ENCODE peak calls at places on chromosomes 6 and 20, in six cellular contexts. H, V, U, L, M and B are unnamed samples. For H3K27me3, the result is how much of the 10 kb centered on the place peaks cover.

GRCh38 chr6:40788661-40789111 is 201.5 kb upstream of the LRFN2 start:
- DNase-seq in H (no peak), V (no peak), U (peak), L (no peak), M (no peak), B (no peak)

GRCh38 chr6:162056745-162057144 is 670.8 kb downstream of the PRKN start:
- DNase-seq in H (no peak), V (no peak), U (no peak), L (no peak), M (peak), B (no peak)

GRCh38 chr6:31086788-31087440 is 25.5 kb downstream of the C6orf15 start:
- DNase-seq in H (peak), V (no peak), U (no peak), L (no peak), M (no peak), B (no peak)

GRCh38 chr6:109506841-109507240 is 23.8 kb upstream of the ZBTB24 start:
- DNase-seq in H (no peak), V (no peak), U (no peak), L (no peak), M (no peak), B (no peak)

GRCh38 chr6:4999586-4999985 is 4.3 kb downstream of the RPP40 start:
- DNase-seq in H (no peak), V (no peak), U (no peak), L (no peak), M (no peak), B (no peak)

GRCh38 chr6:135166515-135166914 is 14.6 kb upstream of the MYB start:
- DNase-seq in H (no peak), V (no peak), U (no peak), L (no peak), M (no peak), B (no peak)

GRCh38 chr6:67683960-67684359 is 951.1 kb upstream of the ADGRB3 start:
- DNase-seq in H (no peak), V (no peak), U (no peak), L (no peak), M (no peak), B (no peak)

GRCh38 chr6:131694832-131695426 is 6.3 kb downstream of the OR2A4 start:
- DNase-seq in H (peak), V (no peak), U (peak), L (peak), M (peak), B (no peak)

GRCh38 chr6:142153230-142153629 is 6.2 kb downstream of the VTA1 start:
- DNase-seq in H (no peak), V (no peak), U (no peak), L (no peak), M (no peak), B (no peak)

GRCh38 chr6:113855500-113856010 is 1.6 kb upstream of the MARCKS start:
- DNase-seq in H (no peak), V (no peak), U (peak), L (no peak), M (no peak), B (no peak)

GRCh38 chr20:8356850-8357249 is 224.8 kb downstream of the PLCB1 start:
- DNase-seq in H (no peak), V (no peak), U (no peak), L (no peak), M (no peak), B (no peak)

GRCh38 chr6:89291256-89291819 is 23.8 kb downstream of the GABRR2 start:
- DNase-seq in H (no peak), V (no peak), U (no peak), L (no peak), M (no peak), B (no peak)
- H3K27me3 ChIP-seq in H (under half), V (under half), U (under half), L (under half), M (under half), B (under half)

DNA sequence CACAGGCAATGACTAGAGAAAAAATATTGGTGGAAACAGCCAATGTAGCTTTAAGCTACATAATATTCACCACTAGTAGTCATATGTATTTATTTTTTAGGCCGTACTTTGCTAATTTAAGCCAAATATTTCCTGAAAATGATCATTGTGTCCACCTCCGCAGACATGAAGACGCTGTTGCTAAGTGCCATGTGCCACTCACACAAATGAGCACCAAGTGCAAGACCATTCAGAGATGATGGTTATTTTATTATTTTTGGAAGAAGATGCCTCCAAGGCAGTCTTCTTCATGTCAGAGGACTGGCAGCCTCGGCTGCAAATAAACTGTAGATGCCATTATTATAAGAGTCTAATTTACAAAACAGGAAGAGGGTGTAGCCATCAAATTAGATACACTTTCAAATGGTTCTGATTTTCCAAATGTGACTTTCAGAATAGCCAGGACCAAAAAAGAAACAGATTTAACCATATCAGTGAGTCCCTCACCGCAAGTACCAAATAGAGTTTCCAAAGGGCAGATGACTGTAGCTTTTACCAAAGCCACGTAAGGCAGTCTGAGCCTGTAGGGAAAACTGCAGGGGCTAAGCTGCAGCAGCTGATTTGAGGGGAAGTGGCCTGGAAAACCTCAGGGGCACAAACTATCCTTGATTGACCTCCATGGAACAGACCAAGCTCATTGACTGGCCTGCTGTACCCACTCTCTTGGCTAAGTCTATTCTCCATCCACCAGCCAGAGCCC is 13.3 kb downstream of the CYP24A1 start:
- DNase-seq in H (no peak), V (no peak), U (no peak), L (no peak), M (no peak), B (no peak)
- H3K27me3 ChIP-seq in H (under half), V (under half), U (half or more), L (under half), M (under half), B (under half)

GRCh38 chr20:32622585-32623468 is 37.7 kb upstream of the NOL4L start:
- DNase-seq in H (no peak), V (no peak), U (no peak), L (no peak), M (no peak), B (no peak)
- H3K27me3 ChIP-seq in H (under half), V (under half), U (under half), L (under half), M (under half), B (under half)

DNA sequence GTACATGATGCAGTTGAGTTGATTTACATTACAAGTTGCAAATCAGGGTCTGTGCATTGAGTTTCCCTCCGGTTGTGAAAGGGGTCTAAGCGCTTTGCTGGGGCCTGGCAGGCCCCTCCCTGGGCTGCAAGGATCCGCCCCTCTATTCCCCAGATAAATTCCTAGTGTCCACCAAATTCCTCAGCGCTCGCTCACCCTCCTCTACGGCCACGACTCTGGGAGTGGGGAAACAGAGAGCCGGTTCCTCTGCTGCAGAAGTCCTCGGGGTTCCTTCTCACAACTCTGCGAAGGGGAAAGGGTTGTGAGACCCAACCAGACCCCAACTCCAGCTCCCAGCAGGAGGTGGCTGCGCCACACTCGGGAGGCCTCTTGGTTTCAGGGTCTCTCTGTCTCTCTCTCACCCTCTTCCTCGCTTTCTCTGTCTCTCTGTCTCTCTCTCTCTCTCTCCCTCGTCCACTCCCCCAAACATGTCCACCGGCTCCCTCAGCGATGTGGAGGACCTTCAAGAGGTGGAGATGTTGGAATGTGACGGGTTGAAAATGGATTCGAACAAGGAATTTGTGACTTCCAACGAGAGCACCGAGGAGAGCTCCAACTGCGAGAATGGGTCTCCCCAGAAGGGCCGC is at the start of gene TCF21:
- DNase-seq in H (no peak), V (no peak), U (no peak), L (peak), M (peak), B (no peak)
- H3K27me3 ChIP-seq in H (under half), V (half or more), U (half or more), L (under half), M (under half), B (under half)

DNA sequence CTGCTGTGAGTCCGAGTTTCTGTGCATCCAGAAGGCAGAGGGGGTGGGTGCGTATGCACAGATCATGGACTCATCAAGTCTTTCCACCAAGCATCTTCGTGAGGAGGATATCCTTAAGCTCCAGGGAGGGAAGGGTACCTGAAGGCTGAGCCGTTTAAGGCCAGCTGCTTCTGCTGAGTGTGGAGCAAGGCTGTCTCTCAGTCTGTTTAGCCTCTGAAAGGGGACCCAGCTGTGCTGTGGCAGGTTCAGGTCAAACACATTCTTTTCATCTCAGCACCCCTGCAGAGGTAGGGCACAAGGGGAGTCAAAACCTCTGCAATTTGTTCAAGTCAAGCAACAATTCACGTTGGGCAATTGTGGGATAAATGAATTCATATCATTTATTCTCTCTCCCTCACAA is 4.4 kb downstream of the LAMP5 start:
- DNase-seq in H (no peak), V (no peak), U (peak), L (no peak), M (no peak), B (no peak)
- H3K27me3 ChIP-seq in H (under half), V (under half), U (under half), L (under half), M (under half), B (under half)

DNA sequence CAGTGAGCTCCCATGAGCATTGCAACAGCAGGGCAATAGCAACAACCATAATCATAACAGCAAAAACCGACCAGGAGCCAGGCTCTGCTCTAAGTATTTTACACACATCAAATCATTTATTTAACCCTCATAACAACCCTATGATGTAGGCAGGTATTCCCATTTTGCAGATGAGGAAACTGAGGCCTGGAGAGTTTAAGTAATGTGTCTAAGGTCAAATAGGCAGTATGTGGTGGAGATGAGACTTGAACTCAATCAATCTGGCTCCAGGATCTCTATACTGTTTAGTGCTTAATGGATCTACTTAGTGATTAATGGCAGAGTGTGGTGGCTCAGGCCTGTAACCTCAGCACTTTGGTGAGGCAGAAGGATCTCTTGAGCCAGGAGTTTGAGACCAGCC is 3.4 kb downstream of the TMEM151B start:
- DNase-seq in H (no peak), V (no peak), U (no peak), L (no peak), M (no peak), B (no peak)
- H3K27me3 ChIP-seq in H (under half), V (half or more), U (under half), L (under half), M (under half), B (under half)

DNA sequence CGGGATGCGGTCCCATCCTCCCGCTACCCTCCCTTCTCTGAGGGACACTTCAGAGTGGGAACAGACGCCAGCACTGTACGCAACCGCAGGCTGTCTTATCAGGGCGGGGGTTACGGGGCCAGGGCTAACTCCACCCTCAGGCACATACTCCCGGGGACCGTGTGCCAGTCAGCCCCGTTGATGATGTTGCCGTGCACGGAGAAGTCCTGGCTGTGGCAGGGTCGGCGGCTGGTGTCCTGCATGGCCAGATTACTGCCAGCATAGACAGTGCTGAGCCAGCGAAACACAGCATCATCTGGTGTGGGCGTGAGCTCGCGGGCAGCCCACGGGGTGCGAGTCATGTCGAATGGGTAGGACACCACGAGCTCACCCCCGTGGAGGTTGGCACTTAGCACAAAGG is 5.0 kb downstream of the CPXM1 start:
- DNase-seq in H (no peak), V (no peak), U (no peak), L (no peak), M (no peak), B (no peak)
- H3K27me3 ChIP-seq in H (under half), V (under half), U (under half), L (under half), M (under half), B (under half)